ENCODE peak calls at places on chromosomes 3 and 15, in four cellular contexts. One of them, this sample, is unnamed.
A peak's percentile ranks its signal among the peaks of the same experiment; 100 is the strongest.

GRCh38 chr3:194046995-194047681 is 88.8 kb upstream of the HES1 start:
- DNase-seq in foreskin fibroblast: no peak
- DNase-seq in EH: peak; percentile 5
- DNase-seq in GM13976: peak; percentile 7
- DNase-seq in this sample: peak; percentile 28

GRCh38 chr3:169241928-169242751 is 421.4 kb downstream of the MECOM start:
- DNase-seq in foreskin fibroblast: peak; percentile 44
- DNase-seq in EH: peak; percentile 63
- DNase-seq in GM13976: no peak
- DNase-seq in this sample: peak; percentile 82

GRCh38 chr15:39720721-39721611 is 61.7 kb downstream of the FSIP1 start:
- DNase-seq in foreskin fibroblast: peak; percentile 65
- DNase-seq in EH: peak; percentile 90
- DNase-seq in GM13976: no peak
- DNase-seq in this sample: peak; percentile 51

GRCh38 chr3:122987726-122988319 is 39.7 kb downstream of the SEMA5B start:
- DNase-seq in foreskin fibroblast: no peak
- DNase-seq in EH: no peak
- DNase-seq in GM13976: no peak
- DNase-seq in this sample: no peak

GRCh38 chr3:99505646-99506269 is 132.6 kb upstream of the COL8A1 start:
- DNase-seq in foreskin fibroblast: peak; percentile 67
- DNase-seq in EH: peak; percentile 96
- DNase-seq in GM13976: peak; percentile 62
- DNase-seq in this sample: peak; percentile 69

GRCh38 chr15:80456517-80457497 is 52.6 kb downstream of the ARNT2 start:
- DNase-seq in foreskin fibroblast: peak; percentile 66
- DNase-seq in EH: peak; percentile 67
- DNase-seq in GM13976: no peak
- DNase-seq in this sample: no peak

GRCh38 chr3:32815812-32816438 is 1.9 kb upstream of the TRIM71 start:
- DNase-seq in foreskin fibroblast: peak; percentile 12
- DNase-seq in EH: no peak
- DNase-seq in GM13976: no peak
- DNase-seq in this sample: no peak

GRCh38 chr3:128095222-128095703 is 28.3 kb downstream of the RUVBL1 start:
- DNase-seq in foreskin fibroblast: peak; percentile 93
- DNase-seq in EH: peak; percentile 93
- DNase-seq in GM13976: peak; percentile 82
- DNase-seq in this sample: peak; percentile 96

GRCh38 chr3:193060738-193061137 is 143.1 kb upstream of the MB21D2 start:
- DNase-seq in foreskin fibroblast: no peak
- DNase-seq in EH: no peak
- DNase-seq in GM13976: no peak
- DNase-seq in this sample: no peak

GRCh38 chr15:71272932-71273331 is 157.7 kb downstream of the THSD4 start:
- DNase-seq in foreskin fibroblast: peak; percentile 48
- DNase-seq in EH: peak; percentile 79
- DNase-seq in GM13976: no peak
- DNase-seq in this sample: peak; percentile 56

GRCh38 chr3:56620371-56620770 is 62.7 kb downstream of the TASOR start:
- DNase-seq in foreskin fibroblast: peak; percentile 20
- DNase-seq in EH: no peak
- DNase-seq in GM13976: no peak
- DNase-seq in this sample: peak; percentile 10

GRCh38 chr15:67569668-67570067 is 27.2 kb downstream of the MAP2K5 start:
- DNase-seq in foreskin fibroblast: no peak
- DNase-seq in EH: no peak
- DNase-seq in GM13976: no peak
- DNase-seq in this sample: no peak

GRCh38 chr3:97106652-97106989 is 292.2 kb downstream of the EPHA6 start:
- DNase-seq in foreskin fibroblast: no peak
- DNase-seq in EH: no peak
- DNase-seq in GM13976: no peak
- DNase-seq in this sample: no peak

GRCh38 chr3:184166671-184167070 is 8.0 kb upstream of the AP2M1 start:
- DNase-seq in foreskin fibroblast: no peak
- DNase-seq in EH: no peak
- DNase-seq in GM13976: no peak
- DNase-seq in this sample: no peak

GRCh38 chr3:63343674-63344073 is 65.6 kb downstream of the SYNPR start:
- DNase-seq in foreskin fibroblast: peak; percentile 99
- DNase-seq in EH: peak; percentile 98
- DNase-seq in GM13976: no peak
- DNase-seq in this sample: peak; percentile 93

GRCh38 chr15:78065284-78065872 is 12.1 kb downstream of the TBC1D2B start:
- DNase-seq in foreskin fibroblast: peak; percentile 98
- DNase-seq in EH: peak; percentile 99
- DNase-seq in GM13976: no peak
- DNase-seq in this sample: peak; percentile 96

GRCh38 chr3:34258271-34259015 is 460.0 kb downstream of the PDCD6IP start:
- DNase-seq in foreskin fibroblast: no peak
- DNase-seq in EH: no peak
- DNase-seq in GM13976: no peak
- DNase-seq in this sample: peak; percentile 34

GRCh38 chr3:24853685-24854341 is 359.2 kb upstream of the THRB start:
- DNase-seq in foreskin fibroblast: no peak
- DNase-seq in EH: no peak
- DNase-seq in GM13976: no peak
- DNase-seq in this sample: peak; percentile 20

GRCh38 chr3:156010829-156011228 is 109.5 kb upstream of the KCNAB1 start:
- DNase-seq in foreskin fibroblast: peak; percentile 17
- DNase-seq in EH: no peak
- DNase-seq in GM13976: no peak
- DNase-seq in this sample: peak; percentile 9

GRCh38 chr15:99536422-99537033 is 29.3 kb upstream of the MEF2A start:
- DNase-seq in foreskin fibroblast: peak; percentile 86
- DNase-seq in EH: peak; percentile 96
- DNase-seq in GM13976: no peak
- DNase-seq in this sample: peak; percentile 89

GRCh38 chr3:64612082-64612860 is 75.5 kb downstream of the ADAMTS9 start:
- DNase-seq in foreskin fibroblast: peak; percentile 73
- DNase-seq in EH: no peak
- DNase-seq in GM13976: no peak
- DNase-seq in this sample: no peak

GRCh38 chr3:178263236-178263916 is 272.9 kb upstream of the KCNMB2 start:
- DNase-seq in foreskin fibroblast: peak; percentile 11
- DNase-seq in EH: no peak
- DNase-seq in GM13976: no peak
- DNase-seq in this sample: no peak

GRCh38 chr3:111498022-111498421 is 44.0 kb upstream of the CD96 start:
- DNase-seq in foreskin fibroblast: no peak
- DNase-seq in EH: no peak
- DNase-seq in GM13976: no peak
- DNase-seq in this sample: no peak

GRCh38 chr3:129238945-129239705 is 10.3 kb upstream of the COPG1 start:
- DNase-seq in foreskin fibroblast: peak; percentile 76
- DNase-seq in EH: peak; percentile 21
- DNase-seq in GM13976: no peak
- DNase-seq in this sample: no peak

GRCh38 chr3:53420831-53421230 is 73.5 kb upstream of the DCP1A start:
- DNase-seq in foreskin fibroblast: no peak
- DNase-seq in EH: no peak
- DNase-seq in GM13976: no peak
- DNase-seq in this sample: no peak

GRCh38 chr3:99981138-99981537 is 133.2 kb downstream of the FILIP1L start:
- DNase-seq in foreskin fibroblast: no peak
- DNase-seq in EH: no peak
- DNase-seq in GM13976: no peak
- DNase-seq in this sample: no peak

GRCh38 chr3:182740710-182741109 is 52.6 kb upstream of the ATP11B start:
- DNase-seq in foreskin fibroblast: no peak
- DNase-seq in EH: no peak
- DNase-seq in GM13976: no peak
- DNase-seq in this sample: peak; percentile 7

GRCh38 chr3:19146685-19147650 is 1.3 kb upstream of the KCNH8 start:
- DNase-seq in foreskin fibroblast: peak; percentile 72
- DNase-seq in EH: peak; percentile 55
- DNase-seq in GM13976: peak; percentile 79
- DNase-seq in this sample: peak; percentile 81

GRCh38 chr15:100244796-100245495 is 96.8 kb downstream of the ADAMTS17 start:
- DNase-seq in foreskin fibroblast: no peak
- DNase-seq in EH: no peak
- DNase-seq in GM13976: no peak
- DNase-seq in this sample: peak; percentile 15

GRCh38 chr15:72859757-72860145 is 76.2 kb upstream of the ADPGK start:
- DNase-seq in foreskin fibroblast: no peak
- DNase-seq in EH: no peak
- DNase-seq in GM13976: no peak
- DNase-seq in this sample: no peak